ENCODE peak calls at places on chromosomes 7 and 10, in eight cellular contexts. J is T-helper 1 cell, W is endodermal cell, F is lung, Q is GM12891, M is NCI-H1048, Y is glomerular endothelial cell, P is dorsolateral prefrontal cortex. C is an unnamed sample.

GRCh38 chr10:10818082-10818481 is 199.6 kb upstream of the CELF2 start:
- DNase-seq in J (no peak), W (no peak), F (peak; percentile 28), Q (no peak), M (no peak), Y (no peak), P (no peak), C (no peak)

GRCh38 chr10:114825513-114826253 is 4.1 kb downstream of the FHIP2A start:
- DNase-seq in J (peak; percentile 81), W (no peak), F (no peak), Q (peak; percentile 34), M (no peak), Y (no peak), P (no peak), C (no peak)

GRCh38 chr10:86968271-86968993 is at the start of gene ADIRF:
- DNase-seq in J (no peak), W (peak; percentile 49), F (peak; percentile 75), Q (no peak), M (no peak), Y (no peak), P (peak; percentile 41), C (no peak)

GRCh38 chr7:47428052-47428779 is 153.7 kb downstream of the TNS3 start:
- DNase-seq in J (no peak), W (no peak), F (no peak), Q (no peak), M (no peak), Y (peak; percentile 29), P (no peak), C (no peak)

GRCh38 chr10:29757551-29758297 is 123.0 kb upstream of the SVIL start:
- DNase-seq in J (no peak), W (no peak), F (no peak), Q (no peak), M (no peak), Y (no peak), P (no peak), C (no peak)

GRCh38 chr10:32005050-32005449 is 51.2 kb downstream of the KIF5B start:
- DNase-seq in J (peak; percentile 42), W (peak; percentile 79), F (peak; percentile 33), Q (no peak), M (no peak), Y (peak; percentile 39), P (no peak), C (peak; percentile 63)

GRCh38 chr7:95421847-95422444 is 12.9 kb downstream of the PON2 start:
- DNase-seq in J (no peak), W (no peak), F (no peak), Q (no peak), M (no peak), Y (no peak), P (no peak), C (no peak)

GRCh38 chr7:94244760-94245159 is 149.9 kb upstream of the COL1A2 start:
- DNase-seq in J (no peak), W (no peak), F (no peak), Q (no peak), M (no peak), Y (no peak), P (no peak), C (no peak)

GRCh38 chr10:132762267-132762666 is 23.7 kb downstream of the NKX6-2 start:
- DNase-seq in J (no peak), W (no peak), F (no peak), Q (no peak), M (no peak), Y (no peak), P (no peak), C (no peak)

GRCh38 chr7:150406565-150407421 is 27.7 kb downstream of the ZNF775 start:
- DNase-seq in J (peak; percentile 76), W (no peak), F (no peak), Q (peak; percentile 62), M (no peak), Y (no peak), P (no peak), C (no peak)

GRCh38 chr10:59175538-59176240 is 754 bp upstream of the PHYHIPL start:
- DNase-seq in J (no peak), W (no peak), F (no peak), Q (no peak), M (no peak), Y (no peak), P (peak; percentile 59), C (no peak)

GRCh38 chr10:91163709-91164474 is 56.6 kb upstream of the PCGF5 start:
- DNase-seq in J (peak; percentile 60), W (peak; percentile 65), F (peak; percentile 66), Q (peak; percentile 16), M (no peak), Y (no peak), P (peak; percentile 85), C (peak; percentile 17)

GRCh38 chr7:1814089-1814811 is 144.2 kb downstream of the ELFN1 start:
- DNase-seq in J (no peak), W (no peak), F (no peak), Q (no peak), M (no peak), Y (no peak), P (no peak), C (no peak)

GRCh38 chr7:29854257-29854938 is 48.1 kb downstream of the WIPF3 start:
- DNase-seq in J (no peak), W (peak; percentile 71), F (peak; percentile 35), Q (no peak), M (no peak), Y (no peak), P (no peak), C (no peak)

GRCh38 chr7:108132551-108133265 is 2.5 kb upstream of the LAMB4 start:
- DNase-seq in J (no peak), W (peak; percentile 62), F (no peak), Q (no peak), M (no peak), Y (no peak), P (no peak), C (no peak)

GRCh38 chr7:108570146-108570755 is 577 bp downstream of the DNAJB9 start:
- DNase-seq in J (peak; percentile 68), W (peak; percentile 74), F (peak; percentile 48), Q (peak; percentile 5), M (no peak), Y (no peak), P (peak; percentile 49), C (peak; percentile 62)

GRCh38 chr10:29517352-29517923 is 117.3 kb downstream of the SVIL start:
- DNase-seq in J (no peak), W (peak; percentile 93), F (no peak), Q (no peak), M (no peak), Y (no peak), P (no peak), C (peak; percentile 12)

GRCh38 chr7:55339033-55339995 is 25.8 kb upstream of the LANCL2 start:
- DNase-seq in J (no peak), W (no peak), F (no peak), Q (no peak), M (no peak), Y (no peak), P (no peak), C (no peak)

GRCh38 chr7:23680417-23681405 is 712 bp downstream of the FAM221A start:
- DNase-seq in J (peak; percentile 57), W (peak; percentile 92), F (peak; percentile 75), Q (peak; percentile 21), M (peak; percentile 5), Y (no peak), P (peak; percentile 71), C (peak; percentile 25)

GRCh38 chr10:60282771-60283353 is 106.8 kb downstream of the ANK3 start:
- DNase-seq in J (no peak), W (no peak), F (peak; percentile 33), Q (no peak), M (no peak), Y (peak; percentile 74), P (no peak), C (peak; percentile 19)

GRCh38 chr10:117539271-117539876 is 3.2 kb upstream of the EMX2 start:
- DNase-seq in J (no peak), W (no peak), F (no peak), Q (no peak), M (no peak), Y (no peak), P (no peak), C (no peak)

GRCh38 chr10:100508691-100509150 is 10.9 kb downstream of the SEC31B start:
- DNase-seq in J (peak; percentile 89), W (peak; percentile 76), F (no peak), Q (no peak), M (peak; percentile 23), Y (no peak), P (no peak), C (peak; percentile 40)

GRCh38 chr10:92627845-92628480 is 35.0 kb downstream of the KIF11 start:
- DNase-seq in J (no peak), W (peak; percentile 45), F (no peak), Q (no peak), M (no peak), Y (no peak), P (no peak), C (no peak)

GRCh38 chr10:122492955-122493597 is 31.7 kb downstream of the HTRA1 start:
- DNase-seq in J (no peak), W (no peak), F (no peak), Q (no peak), M (no peak), Y (no peak), P (no peak), C (no peak)

GRCh38 chr7:64610997-64611396 is 48.1 kb upstream of the ZNF680 start:
- DNase-seq in J (no peak), W (no peak), F (no peak), Q (no peak), M (no peak), Y (no peak), P (no peak), C (no peak)

GRCh38 chr10:26367771-26368170 is 70.4 kb upstream of the APBB1IP start:
- DNase-seq in J (peak; percentile 7), W (peak; percentile 92), F (peak; percentile 32), Q (no peak), M (peak; percentile 23), Y (no peak), P (no peak), C (no peak)

GRCh38 chr10:77179015-77179695 is 458.5 kb downstream of the KCNMA1 start:
- DNase-seq in J (no peak), W (peak; percentile 74), F (peak; percentile 34), Q (no peak), M (no peak), Y (no peak), P (peak; percentile 76), C (no peak)

GRCh38 chr10:20885678-20886077 is 11.4 kb downstream of the NEBL start:
- DNase-seq in J (no peak), W (no peak), F (no peak), Q (no peak), M (no peak), Y (no peak), P (no peak), C (no peak)

GRCh38 chr7:23431596-23432284 is 38.6 kb downstream of the IGF2BP3 start:
- DNase-seq in J (no peak), W (no peak), F (no peak), Q (no peak), M (no peak), Y (no peak), P (no peak), C (no peak)

GRCh38 chr10:124725791-124726190 is 18.4 kb downstream of the FAM53B start:
- DNase-seq in J (no peak), W (no peak), F (no peak), Q (no peak), M (no peak), Y (no peak), P (peak; percentile 27), C (no peak)

GRCh38 chr7:74480861-74481417 is 27.2 kb downstream of the GTF2IRD1 start:
- DNase-seq in J (no peak), W (no peak), F (peak; percentile 78), Q (no peak), M (no peak), Y (no peak), P (no peak), C (no peak)

GRCh38 chr7:44058759-44059218 is 6.6 kb downstream of the PGAM2 start:
- DNase-seq in J (no peak), W (no peak), F (no peak), Q (no peak), M (no peak), Y (no peak), P (peak; percentile 21), C (no peak)

GRCh38 chr7:1461640-1462375 is 2.5 kb upstream of the MICALL2 start:
- DNase-seq in J (no peak), W (no peak), F (no peak), Q (no peak), M (no peak), Y (no peak), P (no peak), C (no peak)

GRCh38 chr7:129684777-129685176 is 73.3 kb downstream of the NRF1 start:
- DNase-seq in J (no peak), W (no peak), F (no peak), Q (no peak), M (no peak), Y (no peak), P (no peak), C (no peak)